ENCODE peak calls at places on chromosomes 2 and 18, in ten cellular contexts. One of them, this sample, is unnamed.

GRCh38 chr2:227867386-227867785 is 4.0 kb upstream of the DAW1 start:
- DNase-seq in GM12891: no peak
- DNase-seq in body of pancreas: no peak
- DNase-seq in breast epithelium: no peak
- DNase-seq in sigmoid colon: no peak
- DNase-seq in NB4: no peak
- DNase-seq in A549: no peak
- DNase-seq in adrenal gland: no peak
- DNase-seq in HCT116: no peak
- DNase-seq in IMR-90: no peak
- DNase-seq in this sample: no peak

GRCh38 chr2:1884933-1885580 is 140.7 kb upstream of the PXDN start:
- DNase-seq in GM12891: no peak
- DNase-seq in body of pancreas: no peak
- DNase-seq in breast epithelium: no peak
- DNase-seq in sigmoid colon: no peak
- DNase-seq in NB4: no peak
- DNase-seq in A549: no peak
- DNase-seq in adrenal gland: no peak
- DNase-seq in HCT116: no peak
- DNase-seq in IMR-90: peak
- DNase-seq in this sample: no peak

GRCh38 chr2:67186871-67187270 is 210.3 kb upstream of the ETAA1 start:
- DNase-seq in GM12891: no peak
- DNase-seq in body of pancreas: no peak
- DNase-seq in breast epithelium: no peak
- DNase-seq in sigmoid colon: no peak
- DNase-seq in NB4: no peak
- DNase-seq in A549: no peak
- DNase-seq in adrenal gland: no peak
- DNase-seq in HCT116: no peak
- DNase-seq in IMR-90: no peak
- DNase-seq in this sample: no peak

GRCh38 chr2:53672881-53673522 is 94.6 kb upstream of the CHAC2 start:
- DNase-seq in GM12891: no peak
- DNase-seq in body of pancreas: no peak
- DNase-seq in breast epithelium: no peak
- DNase-seq in sigmoid colon: no peak
- DNase-seq in NB4: no peak
- DNase-seq in A549: no peak
- DNase-seq in adrenal gland: no peak
- DNase-seq in HCT116: no peak
- DNase-seq in IMR-90: peak
- DNase-seq in this sample: peak

GRCh38 chr18:12410121-12410520 is 2.4 kb downstream of the PRELID3A start:
- DNase-seq in GM12891: no peak
- DNase-seq in body of pancreas: no peak
- DNase-seq in breast epithelium: no peak
- DNase-seq in sigmoid colon: no peak
- DNase-seq in NB4: no peak
- DNase-seq in A549: no peak
- DNase-seq in adrenal gland: no peak
- DNase-seq in HCT116: no peak
- DNase-seq in IMR-90: no peak
- DNase-seq in this sample: no peak

GRCh38 chr2:209525336-209525735 is 101.5 kb downstream of the MAP2 start:
- DNase-seq in GM12891: no peak
- DNase-seq in body of pancreas: no peak
- DNase-seq in breast epithelium: no peak
- DNase-seq in sigmoid colon: no peak
- DNase-seq in NB4: no peak
- DNase-seq in A549: no peak
- DNase-seq in adrenal gland: no peak
- DNase-seq in HCT116: no peak
- DNase-seq in IMR-90: no peak
- DNase-seq in this sample: no peak

GRCh38 chr2:201675454-201675853 is 23.0 kb downstream of the MPP4 start:
- DNase-seq in GM12891: no peak
- DNase-seq in body of pancreas: no peak
- DNase-seq in breast epithelium: no peak
- DNase-seq in sigmoid colon: no peak
- DNase-seq in NB4: no peak
- DNase-seq in A549: no peak
- DNase-seq in adrenal gland: no peak
- DNase-seq in HCT116: no peak
- DNase-seq in IMR-90: no peak
- DNase-seq in this sample: no peak

GRCh38 chr18:8987250-8987649 is 115.2 kb upstream of the NDUFV2 start:
- DNase-seq in GM12891: no peak
- DNase-seq in body of pancreas: peak
- DNase-seq in breast epithelium: no peak
- DNase-seq in sigmoid colon: no peak
- DNase-seq in NB4: no peak
- DNase-seq in A549: no peak
- DNase-seq in adrenal gland: no peak
- DNase-seq in HCT116: no peak
- DNase-seq in IMR-90: peak
- DNase-seq in this sample: no peak

GRCh38 chr18:35972197-35973000 is at the start of gene RMP24:
- DNase-seq in GM12891: peak
- DNase-seq in body of pancreas: peak
- DNase-seq in breast epithelium: peak
- DNase-seq in sigmoid colon: peak
- DNase-seq in NB4: peak
- DNase-seq in A549: peak
- DNase-seq in adrenal gland: peak
- DNase-seq in HCT116: peak
- DNase-seq in IMR-90: peak
- DNase-seq in this sample: peak
- TF ChIP-seq POLR2A in GM12891: peak
- TF ChIP-seq POLR2A in body of pancreas: peak
- TF ChIP-seq POLR2A in breast epithelium: no peak
- TF ChIP-seq POLR2A in sigmoid colon: peak
- TF ChIP-seq POLR2A in NB4: peak
- TF ChIP-seq POLR2A in A549: peak
- TF ChIP-seq POLR2A in adrenal gland: peak
- TF ChIP-seq POLR2A in HCT116: peak
- TF ChIP-seq POLR2A in IMR-90: peak
- TF ChIP-seq POLR2A in this sample: peak

GRCh38 chr2:15354596-15355359 is 206.4 kb downstream of the NBAS start:
- DNase-seq in GM12891: no peak
- DNase-seq in body of pancreas: no peak
- DNase-seq in breast epithelium: no peak
- DNase-seq in sigmoid colon: no peak
- DNase-seq in NB4: no peak
- DNase-seq in A549: no peak
- DNase-seq in adrenal gland: no peak
- DNase-seq in HCT116: no peak
- DNase-seq in IMR-90: no peak
- DNase-seq in this sample: no peak

GRCh38 chr2:15355386-15355785 is 205.7 kb downstream of the NBAS start:
- DNase-seq in GM12891: no peak
- DNase-seq in body of pancreas: no peak
- DNase-seq in breast epithelium: no peak
- DNase-seq in sigmoid colon: no peak
- DNase-seq in NB4: peak
- DNase-seq in A549: no peak
- DNase-seq in adrenal gland: no peak
- DNase-seq in HCT116: no peak
- DNase-seq in IMR-90: no peak
- DNase-seq in this sample: no peak

GRCh38 chr2:15348028-15348427 is 213.1 kb downstream of the NBAS start:
- DNase-seq in GM12891: no peak
- DNase-seq in body of pancreas: no peak
- DNase-seq in breast epithelium: no peak
- DNase-seq in sigmoid colon: no peak
- DNase-seq in NB4: no peak
- DNase-seq in A549: no peak
- DNase-seq in adrenal gland: no peak
- DNase-seq in HCT116: no peak
- DNase-seq in IMR-90: no peak
- DNase-seq in this sample: no peak

GRCh38 chr2:15357186-15357585 is 203.9 kb downstream of the NBAS start:
- DNase-seq in GM12891: no peak
- DNase-seq in body of pancreas: no peak
- DNase-seq in breast epithelium: no peak
- DNase-seq in sigmoid colon: no peak
- DNase-seq in NB4: no peak
- DNase-seq in A549: no peak
- DNase-seq in adrenal gland: no peak
- DNase-seq in HCT116: no peak
- DNase-seq in IMR-90: no peak
- DNase-seq in this sample: no peak

GRCh38 chr2:15352363-15352762 is 208.8 kb downstream of the NBAS start:
- DNase-seq in GM12891: no peak
- DNase-seq in body of pancreas: no peak
- DNase-seq in breast epithelium: no peak
- DNase-seq in sigmoid colon: no peak
- DNase-seq in NB4: no peak
- DNase-seq in A549: no peak
- DNase-seq in adrenal gland: no peak
- DNase-seq in HCT116: no peak
- DNase-seq in IMR-90: no peak
- DNase-seq in this sample: no peak
- TF ChIP-seq POLR2A in GM12891: no peak
- TF ChIP-seq POLR2A in body of pancreas: no peak
- TF ChIP-seq POLR2A in breast epithelium: no peak
- TF ChIP-seq POLR2A in sigmoid colon: no peak
- TF ChIP-seq POLR2A in NB4: no peak
- TF ChIP-seq POLR2A in A549: no peak
- TF ChIP-seq POLR2A in adrenal gland: no peak
- TF ChIP-seq POLR2A in HCT116: no peak
- TF ChIP-seq POLR2A in IMR-90: no peak
- TF ChIP-seq POLR2A in this sample: no peak

DNA sequence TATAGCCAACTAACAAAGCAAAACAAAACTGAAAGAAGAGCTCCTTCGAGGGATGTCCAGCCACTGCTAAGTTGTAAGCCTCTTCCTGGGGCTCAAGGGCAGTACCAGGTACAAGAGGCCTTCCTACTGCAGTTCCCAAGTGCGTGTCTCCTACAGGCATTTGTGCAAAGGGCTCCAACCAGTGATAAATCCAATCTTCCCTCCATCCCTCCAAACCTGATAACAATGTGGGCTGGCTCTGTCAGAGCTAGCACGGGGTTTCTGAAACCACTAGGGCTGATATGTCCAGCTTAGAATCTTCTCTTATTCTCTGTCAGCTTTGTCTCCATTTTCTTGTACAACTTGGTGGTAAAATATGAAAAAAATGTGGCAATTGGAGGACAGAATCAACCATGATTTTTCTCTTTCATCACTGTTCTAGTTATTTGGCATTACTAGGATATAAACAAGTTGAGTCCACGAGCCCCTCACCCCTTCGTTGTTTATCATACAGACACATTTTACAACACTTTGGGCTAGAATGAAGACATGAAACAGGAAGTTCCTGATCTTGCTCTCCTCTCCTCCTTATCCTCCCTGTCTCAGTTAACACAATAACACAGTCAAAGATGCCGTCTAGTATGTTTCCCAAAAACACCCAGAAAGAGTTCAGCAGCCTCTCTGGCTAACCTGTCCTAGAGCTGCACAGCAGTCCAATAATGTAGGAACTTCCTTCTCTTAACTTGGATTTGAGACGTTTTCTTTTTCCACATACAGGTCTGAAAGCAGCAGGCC is 35.4 kb upstream of the WIPF1 start:
- DNase-seq in GM12891: no peak
- DNase-seq in body of pancreas: no peak
- DNase-seq in breast epithelium: no peak
- DNase-seq in sigmoid colon: no peak
- DNase-seq in NB4: peak
- DNase-seq in A549: no peak
- DNase-seq in adrenal gland: no peak
- DNase-seq in HCT116: no peak
- DNase-seq in IMR-90: no peak
- DNase-seq in this sample: peak
- TF ChIP-seq POLR2A in GM12891: no peak
- TF ChIP-seq POLR2A in body of pancreas: no peak
- TF ChIP-seq POLR2A in breast epithelium: no peak
- TF ChIP-seq POLR2A in sigmoid colon: no peak
- TF ChIP-seq POLR2A in NB4: no peak
- TF ChIP-seq POLR2A in A549: no peak
- TF ChIP-seq POLR2A in adrenal gland: no peak
- TF ChIP-seq POLR2A in HCT116: no peak
- TF ChIP-seq POLR2A in IMR-90: no peak
- TF ChIP-seq POLR2A in this sample: no peak

GRCh38 chr2:27442981-27443323 is 771 bp downstream of the KRTCAP3 start:
- DNase-seq in GM12891: no peak
- DNase-seq in body of pancreas: peak
- DNase-seq in breast epithelium: no peak
- DNase-seq in sigmoid colon: no peak
- DNase-seq in NB4: no peak
- DNase-seq in A549: no peak
- DNase-seq in adrenal gland: no peak
- DNase-seq in HCT116: no peak
- DNase-seq in IMR-90: no peak
- DNase-seq in this sample: peak
- TF ChIP-seq POLR2A in GM12891: no peak
- TF ChIP-seq POLR2A in body of pancreas: no peak
- TF ChIP-seq POLR2A in breast epithelium: no peak
- TF ChIP-seq POLR2A in sigmoid colon: no peak
- TF ChIP-seq POLR2A in NB4: no peak
- TF ChIP-seq POLR2A in A549: no peak
- TF ChIP-seq POLR2A in adrenal gland: no peak
- TF ChIP-seq POLR2A in HCT116: no peak
- TF ChIP-seq POLR2A in IMR-90: no peak
- TF ChIP-seq POLR2A in this sample: no peak